ENCODE peak calls at places on chromosomes 4 and X, in eight cellular contexts. X is ovary, T is heart left ventricle, B is stomach, W is testis, Q is right lobe of liver, U is K562, K is IMR-90. J is an unnamed sample.

GRCh38 chr4:152456609-152457008 is 79.3 kb downstream of the FBXW7 start:
- DNase-seq in K (peak; percentile 44), U (no peak), B (no peak), T (no peak), Q (no peak), X (no peak), W (no peak), J (no peak)

GRCh38 chr4:7384929-7385890 is 49.5 kb downstream of the PSAPL1 start:
- DNase-seq in B (no peak), T (no peak), Q (peak; percentile 19), K (no peak), U (no peak), X (no peak), W (peak; percentile 6), J (no peak)

GRCh38 chr4:65007841-65008439 is 598.7 kb upstream of the TECRL start:
- DNase-seq in X (no peak), W (peak; percentile 45), U (peak; percentile 6), T (no peak), B (no peak), K (no peak), Q (no peak), J (peak; percentile 3)

GRCh38 chr4:39613093-39613656 is 25.5 kb downstream of the SMIM14 start:
- DNase-seq in T (no peak), Q (no peak), X (no peak), W (no peak), U (no peak), K (peak; percentile 58), B (no peak), J (no peak)

GRCh38 chr4:170776983-170777382 is 687.2 kb upstream of the AADAT start:
- DNase-seq in K (no peak), B (no peak), X (no peak), Q (no peak), T (no peak), U (no peak), W (no peak), J (no peak)

GRCh38 chr4:21697583-21697982 is 251.0 kb downstream of the KCNIP4 start:
- DNase-seq in X (no peak), W (peak; percentile 28), T (no peak), U (no peak), B (peak; percentile 27), Q (no peak), K (no peak), J (no peak)

GRCh38 chrX:136030357-136031225 is 45.4 kb downstream of the SLC9A6 start:
- DNase-seq in U (no peak), X (no peak), B (no peak), T (peak; percentile 82), W (no peak), Q (no peak), K (peak; percentile 76), J (no peak)

GRCh38 chr4:37734989-37735388 is 48.8 kb upstream of the RELL1 start:
- DNase-seq in B (no peak), U (no peak), T (no peak), X (no peak), Q (no peak), K (no peak), W (no peak), J (no peak)

GRCh38 chrX:63513825-63514574 is 162.9 kb upstream of the SPIN4 start:
- DNase-seq in U (no peak), T (peak; percentile 29), W (peak; percentile 14), Q (no peak), X (no peak), B (no peak), K (peak; percentile 80), J (no peak)

GRCh38 chrX:149461746-149462145 is 43.4 kb downstream of the IDS start:
- DNase-seq in U (no peak), T (no peak), K (no peak), Q (no peak), B (no peak), W (no peak), X (no peak), J (no peak)

GRCh38 chr4:19983072-19983471 is 268.6 kb upstream of the SLIT2 start:
- DNase-seq in T (no peak), B (no peak), W (no peak), K (peak; percentile 99), U (no peak), X (no peak), Q (no peak), J (no peak)

GRCh38 chrX:1448793-1449580 is 3.7 kb downstream of the ASMTL start:
- DNase-seq in B (no peak), U (no peak), W (peak; percentile 7), X (no peak), T (no peak), K (no peak), Q (peak; percentile 37), J (no peak)

GRCh38 chr4:174631901-174632758 is 109.8 kb upstream of the HPGD start:
- DNase-seq in T (no peak), X (no peak), B (no peak), W (no peak), K (peak; percentile 23), Q (no peak), U (peak; percentile 39), J (no peak)

GRCh38 chr4:182280439-182281111 is 37.4 kb downstream of the TENM3 start:
- DNase-seq in U (no peak), W (no peak), Q (no peak), K (peak; percentile 78), X (no peak), B (no peak), T (no peak), J (no peak)

GRCh38 chr4:152408514-152409327 is 127.2 kb downstream of the FBXW7 start:
- DNase-seq in W (no peak), B (no peak), Q (no peak), X (no peak), T (no peak), U (peak; percentile 18), K (peak; percentile 50), J (no peak)

GRCh38 chr4:80096175-80096850 is 23.3 kb upstream of the ANTXR2 start:
- DNase-seq in K (no peak), X (no peak), W (no peak), U (no peak), B (no peak), Q (no peak), T (no peak), J (no peak)

GRCh38 chr4:24979554-24979953 is 51.2 kb downstream of the LGI2 start:
- DNase-seq in K (no peak), T (peak; percentile 59), B (no peak), X (no peak), Q (peak; percentile 60), U (no peak), W (peak; percentile 33), J (no peak)

GRCh38 chrX:16870095-16870860 is at the start of gene RBBP7:
- DNase-seq in K (peak; percentile 89), Q (peak; percentile 92), X (peak; percentile 96), W (peak; percentile 92), B (peak; percentile 91), U (peak; percentile 94), T (peak; percentile 96), J (peak; percentile 38)
- TF ChIP-seq POLR2A in K (peak; percentile 94), Q (peak; percentile 85), X (peak; percentile 90), W (peak; percentile 77), B (no peak), U (peak; percentile 92), T (peak; percentile 88), J (peak; percentile 68)

GRCh38 chr4:10069065-10069626 is 47.5 kb downstream of the WDR1 start:
- DNase-seq in X (no peak), B (no peak), T (no peak), Q (no peak), U (no peak), W (no peak), K (no peak), J (no peak)

GRCh38 chr4:10075158-10075863 is 41.3 kb downstream of the WDR1 start:
- DNase-seq in B (peak; percentile 24), X (no peak), Q (peak; percentile 37), U (no peak), T (no peak), K (no peak), W (peak; percentile 22), J (no peak)

GRCh38 chr4:10074076-10074766 is 42.4 kb downstream of the WDR1 start:
- DNase-seq in X (no peak), T (no peak), K (no peak), W (peak; percentile 10), B (no peak), U (no peak), Q (peak; percentile 43), J (no peak)

GRCh38 chr4:10074767-10075105 is 41.9 kb downstream of the WDR1 start:
- DNase-seq in X (no peak), Q (peak; percentile 23), K (peak; percentile 70), W (no peak), U (peak; percentile 40), T (no peak), B (peak; percentile 19), J (peak; percentile 55)

GRCh38 chr4:10072420-10073017 is 44.1 kb downstream of the WDR1 start:
- DNase-seq in X (no peak), B (no peak), U (no peak), W (peak; percentile 13), Q (peak; percentile 19), K (no peak), T (no peak), J (no peak)
- TF ChIP-seq POLR2A in X (no peak), B (no peak), U (peak; percentile 45), W (no peak), Q (no peak), K (no peak), T (no peak), J (no peak)

GRCh38 chr4:168537086-168537485 is 40.2 kb downstream of the PALLD start:
- DNase-seq in U (no peak), B (no peak), X (no peak), Q (no peak), W (no peak), T (no peak), K (no peak), J (no peak)
- TF ChIP-seq POLR2A in U (no peak), B (no peak), X (no peak), Q (no peak), W (no peak), T (no peak), K (no peak), J (no peak)

DNA sequence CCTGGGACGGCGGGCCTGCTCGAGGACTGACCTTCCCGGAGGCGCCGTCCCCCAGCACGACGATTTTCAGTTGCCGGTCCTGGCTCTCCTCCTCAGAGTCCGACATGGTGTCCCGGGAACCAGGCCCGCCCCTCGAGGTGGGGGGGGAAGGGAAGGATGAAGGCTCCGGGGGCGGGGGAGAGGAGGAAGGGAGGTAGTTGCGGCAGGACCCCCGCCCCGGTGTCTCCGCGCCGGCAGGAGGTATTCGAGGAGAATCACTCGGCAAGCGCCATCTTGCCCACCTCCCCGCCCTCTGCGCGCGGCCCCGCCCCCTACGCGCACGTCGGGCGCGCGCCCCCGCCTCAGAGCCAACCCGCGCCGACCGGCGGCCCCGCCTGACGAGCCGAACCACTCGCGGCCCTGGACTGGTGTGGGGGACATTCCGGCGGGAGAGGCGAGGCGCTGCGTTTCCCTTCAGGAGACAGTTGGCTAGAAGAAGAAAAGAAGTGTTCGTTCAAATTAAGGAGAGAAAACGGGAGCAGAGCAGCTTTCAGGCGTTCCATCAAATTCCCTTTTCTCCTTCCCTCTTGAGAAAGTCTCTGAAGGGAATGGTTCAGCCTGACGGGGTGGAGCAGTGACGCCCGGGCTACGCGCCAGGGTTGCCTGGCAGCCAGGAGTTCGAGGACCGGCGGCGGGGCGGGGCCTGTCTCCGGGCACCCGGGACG is at the start of gene RAB28:
- DNase-seq in X (peak; percentile 94), W (peak; percentile 98), K (peak; percentile 93), Q (peak; percentile 97), U (peak; percentile 92), T (peak; percentile 97), B (peak; percentile 96), J (peak; percentile 51)
- TF ChIP-seq POLR2A in X (peak; percentile 61), W (peak; percentile 38), K (peak; percentile 57), Q (peak; percentile 53), U (peak; percentile 68), T (peak; percentile 56), B (no peak), J (peak; percentile 55)

GRCh38 chrX:115562492-115562872 is 1.5 kb downstream of the PLS3 start:
- DNase-seq in B (no peak), W (no peak), Q (no peak), K (peak; percentile 51), T (no peak), U (no peak), X (peak; percentile 13), J (no peak)
- TF ChIP-seq POLR2A in B (no peak), W (no peak), Q (no peak), K (no peak), T (no peak), U (no peak), X (no peak), J (peak; percentile 4)

J was measured in H54.